ENCODE peak calls at places on chromosomes 12 and 14, in six cellular contexts. B is HepG2, O is GM12878, V is SK-N-SH, M is H1, F is K562. G is an unnamed sample.

GRCh38 chr12:60752589-60752988 is 1156.8 kb downstream of the SLC16A7 start:
- DNase-seq in F (no peak), B (no peak), O (no peak), M (no peak), V (no peak), G (no peak)

GRCh38 chr14:22280497-22281321 is 308.3 kb downstream of the DAD1 start:
- DNase-seq in F (no peak), B (no peak), O (no peak), V (no peak), M (no peak), G (no peak)

GRCh38 chr12:58081488-58081887 is 140.1 kb downstream of the ATP23 start:
- DNase-seq in O (no peak), F (no peak), M (no peak), V (no peak), B (no peak), G (no peak)

GRCh38 chr12:90953956-90954421 is 987 bp downstream of the CCER1 start:
- DNase-seq in V (no peak), B (peak), O (no peak), M (peak), F (peak), G (no peak)

GRCh38 chr12:97672870-97673269 is 210.3 kb downstream of the RMST start:
- DNase-seq in F (no peak), B (peak), M (no peak), V (no peak), O (no peak), G (no peak)

GRCh38 chr14:59464651-59465569 is at the start of gene GPR135:
- DNase-seq in V (peak), M (no peak), O (no peak), B (peak), F (no peak), G (no peak)

GRCh38 chr12:10241276-10241675 is 28.6 kb downstream of the GABARAPL1 start:
- DNase-seq in V (no peak), O (no peak), B (no peak), M (no peak), F (no peak), G (no peak)

GRCh38 chr14:31920003-31920402 is 157.1 kb upstream of the ARHGAP5 start:
- DNase-seq in M (no peak), O (no peak), F (no peak), B (no peak), V (no peak), G (no peak)

GRCh38 chr12:79547735-79548347 is 142.9 kb downstream of the PAWR start:
- DNase-seq in O (peak), F (peak), M (peak), V (peak), B (peak), G (no peak)

GRCh38 chr12:74985986-74986319 is 223.7 kb downstream of the KCNC2 start:
- DNase-seq in M (no peak), B (no peak), V (no peak), O (no peak), F (no peak), G (no peak)

GRCh38 chr12:55931780-55932545 is 1.0 kb downstream of the DGKA start:
- DNase-seq in F (peak), M (no peak), V (peak), O (no peak), B (no peak), G (peak)

GRCh38 chr14:52051861-52052260 is 17.0 kb downstream of the NID2 start:
- DNase-seq in O (no peak), B (no peak), F (no peak), M (no peak), V (no peak), G (no peak)

GRCh38 chr12:131682511-131682895 is 28.4 kb upstream of the SFSWAP start:
- DNase-seq in B (no peak), V (no peak), O (no peak), M (no peak), F (no peak), G (no peak)

GRCh38 chr14:92135269-92135668 is 13.5 kb downstream of the CPSF2 start:
- DNase-seq in B (peak), M (no peak), O (no peak), V (peak), F (peak), G (no peak)

GRCh38 chr14:97298775-97299174 is 501.6 kb downstream of the VRK1 start:
- DNase-seq in V (no peak), M (no peak), F (no peak), O (no peak), B (no peak), G (no peak)

GRCh38 chr14:68013326-68013725 is 193.7 kb downstream of the RAD51B start:
- DNase-seq in F (no peak), B (no peak), O (no peak), V (no peak), M (no peak), G (no peak)

GRCh38 chr12:6280053-6280469 is 30.4 kb upstream of the PLEKHG6 start:
- DNase-seq in V (no peak), O (no peak), F (peak), M (no peak), B (peak), G (no peak)

GRCh38 chr14:104374718-104375080 is 204.9 kb upstream of the C14orf180 start:
- DNase-seq in B (no peak), F (no peak), O (no peak), M (no peak), V (no peak), G (no peak)

GRCh38 chr12:116919247-116919671 is 8.5 kb downstream of the FBXW8 start:
- DNase-seq in F (peak), O (no peak), V (no peak), M (no peak), B (no peak), G (no peak)

GRCh38 chr12:116916714-116917114 is 6.0 kb downstream of the FBXW8 start:
- DNase-seq in F (peak), V (no peak), M (no peak), O (peak), B (peak), G (peak)

GRCh38 chr12:116916122-116916521 is 5.4 kb downstream of the FBXW8 start:
- DNase-seq in M (no peak), F (no peak), B (peak), V (no peak), O (no peak), G (no peak)

GRCh38 chr12:116919706-116920485 is 9.1 kb downstream of the FBXW8 start:
- DNase-seq in M (no peak), V (no peak), O (no peak), B (no peak), F (no peak), G (no peak)

DNA sequence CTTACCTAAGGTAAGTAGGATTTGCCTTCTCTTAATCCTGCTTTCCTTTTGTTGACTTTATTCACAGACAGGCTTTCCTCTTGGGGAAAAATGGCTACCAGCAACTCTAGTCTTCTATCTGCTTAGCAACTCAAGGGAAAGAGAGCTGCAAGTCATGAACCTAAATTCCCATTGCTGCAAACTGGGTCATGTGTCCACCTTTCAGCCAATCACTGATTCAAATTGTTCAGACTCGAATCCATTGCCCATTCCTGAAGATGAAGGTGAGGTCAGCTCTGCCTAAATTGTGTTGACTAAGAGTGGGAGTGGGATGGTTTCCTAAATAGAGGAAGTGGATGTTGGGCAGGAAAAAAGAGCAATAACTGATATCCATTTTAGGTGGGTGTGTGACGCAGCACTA is 7.7 kb downstream of the FBXW8 start:
- DNase-seq in V (no peak), B (no peak), O (no peak), M (no peak), F (peak), G (no peak)
- TF ChIP-seq GABPA in V (no peak), B (no peak), O (no peak), M (no peak), F (no peak), G (no peak)

DNA sequence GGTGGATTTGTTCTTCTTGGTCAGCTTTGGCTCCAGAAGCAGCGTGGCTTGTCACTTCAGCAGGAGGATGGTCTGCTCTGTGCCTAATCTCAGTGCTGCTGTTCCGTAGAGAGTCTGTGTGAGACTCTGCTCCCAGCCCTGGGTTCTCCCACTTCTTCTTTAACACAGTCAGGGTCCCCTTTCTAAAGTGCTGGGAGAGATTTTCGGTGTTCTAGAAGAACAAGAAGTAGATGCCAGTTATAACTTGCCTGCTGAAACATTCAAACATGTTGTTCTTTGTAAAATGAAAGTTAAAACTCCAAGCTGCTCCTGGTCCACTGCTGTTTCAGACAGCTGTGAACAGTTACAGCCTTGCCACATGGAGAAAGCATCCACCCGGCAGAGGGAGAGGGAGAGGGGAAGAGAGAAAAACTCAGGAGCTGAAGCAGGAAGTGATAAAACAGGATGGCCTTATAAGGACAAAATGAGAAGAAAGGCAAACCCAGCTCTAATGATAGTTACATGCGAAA is 55.2 kb upstream of the CERS5 start:
- DNase-seq in F (peak), M (no peak), B (no peak), V (peak), O (no peak), G (peak)
- TF ChIP-seq GABPA in F (no peak), M (no peak), B (no peak), V (no peak), O (no peak), G (no peak)

DNA sequence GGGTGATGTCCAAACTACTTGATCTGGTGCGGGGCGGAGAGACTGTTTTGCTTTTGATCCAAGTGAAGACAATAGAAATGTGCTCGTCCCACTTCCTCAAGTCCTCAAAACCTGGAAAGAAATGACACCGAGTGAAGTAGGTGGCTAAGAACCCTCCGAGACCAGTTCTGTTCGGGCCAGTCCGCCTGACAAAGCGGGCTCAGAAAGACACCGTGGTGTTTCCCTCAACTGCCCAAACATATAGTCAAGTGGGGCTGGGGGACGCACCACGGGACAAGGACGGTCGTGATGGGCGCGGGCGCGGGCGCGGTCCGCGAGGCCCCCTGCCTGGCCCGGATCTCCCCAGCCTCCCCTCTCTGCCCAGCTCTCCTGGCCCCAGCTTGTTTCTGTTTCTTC is 1.6 kb downstream of the PHLDA1 start:
- DNase-seq in F (no peak), B (no peak), O (no peak), M (no peak), V (peak), G (no peak)
- TF ChIP-seq GABPA in F (no peak), B (no peak), O (no peak), M (no peak), V (no peak), G (no peak)

DNA sequence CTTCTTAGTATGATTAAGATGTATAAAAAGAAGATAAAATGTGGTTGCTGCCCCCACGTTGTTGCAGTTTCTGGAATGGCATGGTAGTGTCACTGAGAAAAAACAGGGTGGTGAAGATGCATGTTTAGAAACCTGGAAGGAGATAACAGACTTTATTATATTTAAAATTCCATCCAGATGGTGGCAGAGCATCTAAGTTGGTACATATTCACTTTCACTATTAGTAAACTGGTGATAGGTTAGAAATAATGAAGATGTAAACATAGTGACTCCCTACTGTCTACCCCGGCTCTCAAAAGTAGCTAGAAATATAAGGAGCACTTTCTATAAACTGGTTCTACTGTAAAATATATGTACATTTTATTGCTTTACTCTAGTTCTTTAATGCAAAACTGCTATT is 279.4 kb downstream of the NPAS3 start:
- DNase-seq in B (no peak), V (no peak), M (no peak), F (no peak), O (no peak), G (no peak)
- TF ChIP-seq GABPA in B (no peak), V (no peak), M (no peak), F (no peak), O (no peak), G (no peak)